ENCODE peak calls at places on chromosomes 6 and 20, in four cellular contexts. S is K562, G is fibroblast of the aortic adventitia, N is tibial artery. L is an unnamed sample.

GRCh38 chr6:113819169-113819830 is 37.8 kb upstream of the MARCKS start:
- DNase-seq in N (no peak), S (no peak), G (no peak), L (no peak)

GRCh38 chr6:86856937-86857563 is 80.3 kb upstream of the HTR1E start:
- DNase-seq in N (no peak), S (peak; percentile 39), G (peak; percentile 50), L (peak; percentile 55)

GRCh38 chr6:163806761-163807499 is 392.4 kb downstream of the QKI start:
- DNase-seq in S (peak; percentile 72), G (no peak), N (no peak), L (no peak)

GRCh38 chr6:21111399-21111725 is 482.2 kb upstream of the SOX4 start:
- DNase-seq in N (no peak), G (no peak), S (no peak), L (no peak)

GRCh38 chr6:19759117-19759880 is 77.9 kb upstream of the ID4 start:
- DNase-seq in S (no peak), N (no peak), G (peak; percentile 79), L (no peak)

GRCh38 chr6:13831623-13832022 is 17.3 kb upstream of the MCUR1 start:
- DNase-seq in N (no peak), S (no peak), G (no peak), L (no peak)

GRCh38 chr6:38813451-38813850 is 98.3 kb downstream of the DNAH8 start:
- DNase-seq in N (no peak), S (no peak), G (no peak), L (no peak)

GRCh38 chr6:136113736-136114173 is 136.4 kb downstream of the MTFR2 start:
- DNase-seq in S (no peak), G (peak; percentile 80), N (no peak), L (peak; percentile 57)

GRCh38 chr6:94124333-94124732 is 705.0 kb upstream of the EPHA7 start:
- DNase-seq in G (no peak), N (no peak), S (no peak), L (no peak)

GRCh38 chr6:164247106-164247505 is 832.6 kb downstream of the QKI start:
- DNase-seq in S (no peak), N (no peak), G (no peak), L (no peak)

GRCh38 chr20:44610313-44610965 is 28.1 kb downstream of the PKIG start:
- DNase-seq in G (peak; percentile 35), S (no peak), N (peak; percentile 59), L (no peak)

GRCh38 chr6:136208783-136209182 is 41.3 kb downstream of the MTFR2 start:
- DNase-seq in N (no peak), G (no peak), S (no peak), L (no peak)

GRCh38 chr6:74505391-74505790 is 700.5 kb downstream of the COL12A1 start:
- DNase-seq in G (no peak), S (no peak), N (no peak), L (no peak)

GRCh38 chr6:79821859-79822258 is 125.5 kb downstream of the ELOVL4 start:
- DNase-seq in N (no peak), S (no peak), G (no peak), L (no peak)

GRCh38 chr6:93344436-93344835 is 74.9 kb downstream of the EPHA7 start:
- DNase-seq in N (no peak), G (no peak), S (no peak), L (no peak)

GRCh38 chr6:100617633-100618348 is 153.1 kb upstream of the SIM1 start:
- DNase-seq in N (no peak), G (no peak), S (no peak), L (no peak)

GRCh38 chr20:43983359-43983758 is 68.7 kb downstream of the TOX2 start:
- DNase-seq in S (peak; percentile 68), G (no peak), N (no peak), L (no peak)

GRCh38 chr6:139474145-139475108 is 100.0 kb upstream of the CITED2 start:
- DNase-seq in S (peak; percentile 40), G (peak; percentile 52), N (no peak), L (no peak)

GRCh38 chr6:158784505-158784904 is 34.7 kb downstream of the EZR start:
- DNase-seq in N (no peak), S (no peak), G (no peak), L (no peak)

GRCh38 chr20:37394543-37395410 is 48.8 kb downstream of the SRC start:
- DNase-seq in N (no peak), G (no peak), S (no peak), L (no peak)

GRCh38 chr6:5749016-5749665 is 257.6 kb downstream of the NRN1 start:
- DNase-seq in G (no peak), N (no peak), S (no peak), L (no peak)

GRCh38 chr6:158409451-158409850 is 97.2 kb downstream of the TULP4 start:
- DNase-seq in S (no peak), N (no peak), G (peak; percentile 78), L (peak; percentile 10)

GRCh38 chr6:124963416-124964083 is 1.3 kb downstream of the RNF217 start:
- DNase-seq in N (no peak), G (peak; percentile 55), S (no peak), L (no peak)

GRCh38 chr6:15288856-15289255 is 43.0 kb downstream of the JARID2 start:
- DNase-seq in N (no peak), S (peak; percentile 55), G (no peak), L (no peak)

GRCh38 chr20:58702859-58703648 is 10.5 kb downstream of the NPEPL1 start:
- DNase-seq in G (no peak), N (no peak), S (no peak), L (no peak)

GRCh38 chr20:58662142-58662473 is 11.0 kb downstream of the STX16 start:
- DNase-seq in N (no peak), S (no peak), G (no peak), L (no peak)

GRCh38 chr20:62111148-62111547 is 11.1 kb upstream of the LSM14B start:
- DNase-seq in G (no peak), S (no peak), N (no peak), L (no peak)

GRCh38 chr6:166977626-166978550 is 21.3 kb upstream of the CEP43 start:
- DNase-seq in G (no peak), N (no peak), S (no peak), L (no peak)

GRCh38 chr6:157989541-157990289 is 8.1 kb downstream of the SYNJ2 start:
- DNase-seq in G (peak; percentile 32), N (peak; percentile 85), S (peak; percentile 53), L (no peak)

GRCh38 chr6:154604120-154604519 is 93.6 kb upstream of the CNKSR3 start:
- DNase-seq in N (no peak), G (no peak), S (no peak), L (no peak)

GRCh38 chr6:37283268-37283667 is 25.3 kb upstream of the TMEM217 start:
- DNase-seq in G (no peak), S (no peak), N (no peak), L (no peak)

GRCh38 chr6:41648070-41648585 is 9.9 kb downstream of the MDFI start:
- DNase-seq in S (no peak), N (peak; percentile 0), G (no peak), L (no peak)

GRCh38 chr6:63249875-63250482 is 38.7 kb downstream of the FKBP1C start:
- DNase-seq in G (no peak), S (no peak), N (no peak), L (no peak)

GRCh38 chr6:63245420-63245819 is 34.2 kb downstream of the FKBP1C start:
- DNase-seq in S (no peak), N (no peak), G (no peak), L (no peak)

DNA sequence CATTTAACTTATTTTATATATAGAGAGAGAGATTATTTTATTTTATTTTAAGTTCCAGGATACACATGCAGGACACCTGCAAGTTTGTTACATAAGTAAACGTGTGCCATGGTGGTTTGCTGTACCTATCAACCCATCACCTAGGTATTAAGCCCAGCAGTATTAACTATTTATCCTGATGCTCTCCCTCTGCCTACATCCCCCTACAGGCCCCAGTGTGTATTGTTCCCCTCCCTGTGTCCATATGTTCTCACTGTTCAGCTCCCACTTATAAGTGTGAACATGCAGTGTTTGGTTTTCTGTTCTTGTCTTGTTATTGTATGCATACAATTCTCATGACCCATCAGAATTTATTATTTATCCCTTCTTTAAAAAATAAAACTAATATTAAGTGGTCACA is 34.6 kb downstream of the FKBP1C start:
- DNase-seq in N (no peak), S (no peak), G (no peak), L (peak; percentile 11)
- TF ChIP-seq CTCF in N (no peak), S (no peak), G (no peak), L (peak; percentile 18)

GRCh38 chr6:90179190-90180169 is 117.2 kb downstream of the BACH2 start:
- DNase-seq in S (no peak), N (no peak), G (peak; percentile 22), L (no peak)
- TF ChIP-seq CTCF in S (peak; percentile 41), N (peak; percentile 23), G (peak; percentile 37), L (peak; percentile 84)

GRCh38 chr6:137370871-137371633 is 123.1 kb downstream of the OLIG3 start:
- DNase-seq in G (no peak), S (no peak), N (no peak), L (no peak)
- TF ChIP-seq CTCF in G (no peak), S (peak; percentile 46), N (no peak), L (no peak)

DNA sequence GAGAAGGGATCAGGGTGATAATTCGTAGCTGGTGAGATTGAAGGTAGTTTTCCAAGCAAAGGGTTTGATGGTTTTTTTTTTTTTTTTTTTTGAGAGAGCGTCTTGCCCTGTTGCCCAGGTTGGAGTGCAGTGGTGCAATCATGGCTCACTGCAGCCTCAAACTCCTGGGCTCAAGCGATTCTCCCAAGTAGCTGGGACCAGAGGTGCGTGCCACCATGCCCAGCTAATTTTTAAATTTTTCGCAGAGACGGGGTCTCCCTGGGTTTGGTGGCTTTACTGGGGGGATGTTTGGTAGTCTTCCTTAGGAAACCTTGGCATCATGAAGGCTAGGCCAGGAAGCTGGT is 76.8 kb upstream of the RNF24 start:
- DNase-seq in N (no peak), G (no peak), S (no peak), L (no peak)
- TF ChIP-seq CTCF in N (no peak), G (no peak), S (no peak), L (no peak)

DNA sequence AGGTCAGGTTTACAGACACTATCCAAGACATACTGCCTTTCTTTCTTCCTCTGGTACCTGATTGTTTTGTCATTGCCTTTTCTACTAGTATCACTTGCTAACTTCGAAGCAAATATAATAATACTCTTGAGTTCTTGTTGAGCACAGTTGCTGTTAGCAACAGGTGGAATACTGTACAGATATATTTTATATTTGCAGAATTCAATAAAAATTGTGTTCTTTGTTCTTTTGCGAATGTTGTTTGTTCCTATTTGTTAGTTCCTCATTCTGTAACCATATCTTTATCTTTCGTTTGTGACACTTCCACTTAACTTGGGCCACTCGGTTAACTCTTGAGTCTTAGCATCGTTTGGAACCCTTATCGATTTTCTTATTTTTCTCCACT is 850 bp downstream of the CYB5R4 start:
- DNase-seq in S (no peak), N (no peak), G (no peak), L (no peak)
- TF ChIP-seq CTCF in S (no peak), N (no peak), G (no peak), L (no peak)

L was measured in endothelial cell.